ENCODE peak calls at places on chromosomes 3 and 15, in seven cellular contexts. J, W, H, Z, K, C and G are unnamed samples.

GRCh38 chr15:69576948-69577351 is 124.3 kb downstream of the RPLP1 start:
- DNase-seq in H (no peak), W (no peak), K (no peak), C (no peak), J (no peak), Z (peak), G (peak)

GRCh38 chr3:120028271-120029047 is 65.8 kb downstream of the GSK3B start:
- DNase-seq in C (no peak), J (no peak), K (no peak), W (no peak), H (no peak), Z (no peak), G (no peak)

GRCh38 chr15:84929795-84930371 is 45.4 kb downstream of the SLC28A1 start:
- DNase-seq in C (no peak), J (no peak), K (no peak), W (peak), H (peak), Z (no peak), G (peak)

GRCh38 chr3:124272611-124273151 is 280.8 kb upstream of the ROPN1 start:
- DNase-seq in J (no peak), W (peak), C (no peak), H (no peak), K (no peak), Z (no peak), G (peak)

GRCh38 chr3:9669720-9670432 is 20.6 kb downstream of the MTMR14 start:
- DNase-seq in Z (no peak), K (no peak), H (no peak), W (peak), J (no peak), C (no peak), G (no peak)

GRCh38 chr3:5063724-5064123 is 58.4 kb upstream of the ARL8B start:
- DNase-seq in H (no peak), Z (no peak), W (no peak), C (no peak), J (no peak), K (no peak), G (no peak)

GRCh38 chr3:45318712-45319111 is 69.7 kb upstream of the LARS2 start:
- DNase-seq in Z (no peak), W (no peak), H (no peak), C (no peak), J (no peak), K (no peak), G (no peak)

GRCh38 chr15:95150466-95150865 is 919.1 kb downstream of the MCTP2 start:
- DNase-seq in H (no peak), J (no peak), Z (no peak), C (no peak), W (no peak), K (no peak), G (no peak)

GRCh38 chr15:40163657-40164416 is 3.0 kb downstream of the BUB1B start:
- DNase-seq in C (no peak), J (no peak), K (no peak), H (no peak), Z (no peak), W (no peak), G (no peak)

GRCh38 chr3:20837676-20838302 is 651.8 kb upstream of the SGO1 start:
- DNase-seq in J (no peak), C (no peak), Z (no peak), W (no peak), K (no peak), H (peak), G (no peak)

GRCh38 chr15:93800805-93801204 is 430.6 kb upstream of the MCTP2 start:
- DNase-seq in W (no peak), C (no peak), J (no peak), H (no peak), Z (no peak), K (no peak), G (no peak)

GRCh38 chr15:94198633-94199032 is 32.7 kb upstream of the MCTP2 start:
- DNase-seq in W (no peak), C (no peak), H (no peak), K (no peak), J (no peak), Z (no peak), G (no peak)

GRCh38 chr15:41417418-41417811 is 520 bp downstream of the RTF1 start:
- DNase-seq in H (peak), J (no peak), Z (no peak), K (no peak), W (peak), C (no peak), G (peak)

GRCh38 chr3:194773216-194773615 is 87.5 kb downstream of the FAM43A start:
- DNase-seq in J (no peak), K (no peak), W (no peak), H (peak), C (no peak), Z (no peak), G (peak)

GRCh38 chr3:25855281-25855680 is 65.4 kb downstream of the OXSM start:
- DNase-seq in J (no peak), C (no peak), H (no peak), Z (no peak), W (peak), K (no peak), G (no peak)

GRCh38 chr3:53236112-53236841 is 19.5 kb downstream of the TKT start:
- DNase-seq in H (peak), C (no peak), W (peak), Z (no peak), J (no peak), K (no peak), G (peak)

GRCh38 chr3:105829879-105830622 is 38.8 kb downstream of the CBLB start:
- DNase-seq in Z (no peak), C (no peak), W (peak), J (no peak), K (no peak), H (no peak), G (peak)

GRCh38 chr3:50649451-50649931 is 25.2 kb upstream of the DOCK3 start:
- DNase-seq in W (no peak), K (no peak), C (no peak), H (no peak), J (no peak), Z (no peak), G (no peak)

GRCh38 chr3:29764603-29765254 is 483.9 kb downstream of the RBMS3 start:
- DNase-seq in J (no peak), Z (no peak), C (no peak), H (peak), W (peak), K (no peak), G (peak)

GRCh38 chr3:12194669-12195161 is 36.0 kb upstream of the TIMP4 start:
- DNase-seq in H (peak), W (peak), J (no peak), Z (no peak), C (no peak), K (no peak), G (peak)

GRCh38 chr3:83034806-83035703 is 1273.6 kb upstream of the GBE1 start:
- DNase-seq in C (no peak), K (no peak), H (no peak), W (no peak), J (no peak), Z (no peak), G (no peak)

GRCh38 chr3:113205481-113205880 is 5.9 kb upstream of the BOC start:
- DNase-seq in Z (no peak), W (no peak), K (no peak), J (no peak), H (no peak), C (no peak), G (peak)

GRCh38 chr15:100785181-100786138 is 94.2 kb upstream of the ALDH1A3 start:
- DNase-seq in Z (no peak), C (no peak), H (peak), K (no peak), W (no peak), J (no peak), G (no peak)

GRCh38 chr15:31396881-31397560 is 70.4 kb downstream of the KLF13 start:
- DNase-seq in K (no peak), W (peak), C (peak), H (peak), J (no peak), Z (no peak), G (peak)

GRCh38 chr3:146561879-146562278 is 17.5 kb upstream of the PLSCR1 start:
- DNase-seq in J (no peak), Z (no peak), C (no peak), K (no peak), H (peak), W (no peak), G (no peak)

GRCh38 chr3:129424185-129424841 is 4.1 kb downstream of the EFCAB12 start:
- DNase-seq in C (no peak), J (no peak), W (peak), K (no peak), Z (no peak), H (no peak), G (peak)

GRCh38 chr15:96323250-96324162 is 7.0 kb upstream of the NR2F2 start:
- DNase-seq in J (no peak), H (no peak), K (no peak), Z (no peak), W (no peak), C (no peak), G (no peak)

GRCh38 chr3:139934557-139935070 is 371 bp upstream of the CLSTN2 start:
- DNase-seq in J (no peak), K (peak), C (peak), Z (no peak), W (peak), H (no peak), G (no peak)

GRCh38 chr3:160735801-160736200 is 20.2 kb upstream of the PPM1L start:
- DNase-seq in K (no peak), J (no peak), W (no peak), Z (no peak), H (no peak), C (peak), G (no peak)

GRCh38 chr3:153910387-153910786 is 210.8 kb upstream of the ARHGEF26 start:
- DNase-seq in C (no peak), K (no peak), W (no peak), Z (no peak), H (no peak), J (no peak), G (no peak)

GRCh38 chr15:57227899-57228298 is 148.4 kb upstream of the CGNL1 start:
- DNase-seq in K (no peak), H (no peak), J (no peak), Z (no peak), W (peak), C (no peak), G (no peak)

GRCh38 chr15:90214553-90215205 is 13.5 kb downstream of the SEMA4B start:
- DNase-seq in W (no peak), H (no peak), Z (no peak), K (no peak), J (no peak), C (no peak), G (peak)

GRCh38 chr15:91471410-91471993 is 371.4 kb downstream of the SV2B start:
- DNase-seq in K (no peak), H (no peak), J (no peak), C (no peak), W (peak), Z (no peak), G (no peak)

GRCh38 chr15:57505949-57506391 is 85.7 kb upstream of the MYZAP start:
- DNase-seq in K (no peak), W (peak), J (no peak), Z (no peak), H (no peak), C (peak), G (peak)

GRCh38 chr3:80855482-80855881 is 906.0 kb downstream of the GBE1 start:
- DNase-seq in H (no peak), W (no peak), K (no peak), C (no peak), J (no peak), Z (no peak), G (no peak)

GRCh38 chr3:11539218-11539617 is 104.5 kb downstream of the VGLL4 start:
- DNase-seq in H (no peak), K (no peak), C (no peak), Z (no peak), W (no peak), J (no peak), G (peak)